ENCODE peak calls at places on chromosomes 7 and 10, in eight cellular contexts. J, N, E, S, X, A, H and B are unnamed samples.
A peak's percentile ranks its signal among the peaks of the same experiment; 100 is the strongest.

GRCh38 chr7:502296-502695 is 17.4 kb downstream of the PDGFA start:
- DNase-seq in X (no peak), H (no peak), S (no peak), J (no peak), N (no peak), A (no peak), E (no peak), B (no peak)

GRCh38 chr7:53596230-53596629 is 560.8 kb downstream of the POM121L12 start:
- DNase-seq in E (peak; percentile 24), A (no peak), S (peak; percentile 47), H (peak; percentile 52), J (peak; percentile 51), X (peak; percentile 37), N (no peak), B (no peak)

GRCh38 chr7:103751476-103751875 is 238.0 kb downstream of the RELN start:
- DNase-seq in S (no peak), X (no peak), H (no peak), N (no peak), A (no peak), E (no peak), J (peak; percentile 2), B (no peak)

GRCh38 chr10:44383749-44384600 is 922 bp downstream of the CXCL12 start:
- DNase-seq in E (peak; percentile 64), N (peak; percentile 79), J (peak; percentile 21), A (no peak), S (peak; percentile 63), H (no peak), X (peak; percentile 42), B (peak; percentile 65)

GRCh38 chr7:116464375-116464774 is 35.2 kb upstream of the CAV2 start:
- DNase-seq in N (no peak), J (no peak), A (no peak), S (no peak), E (no peak), H (no peak), X (no peak), B (no peak)

GRCh38 chr10:57786331-57786730 is 481.4 kb downstream of the IPMK start:
- DNase-seq in H (no peak), S (no peak), A (no peak), N (no peak), E (no peak), J (no peak), X (no peak), B (no peak)

GRCh38 chr10:111837985-111838384 is 345.6 kb downstream of the GPAM start:
- DNase-seq in J (no peak), A (no peak), S (peak; percentile 37), H (no peak), E (no peak), N (no peak), X (no peak), B (no peak)

GRCh38 chr7:2680792-2681490 is 7.1 kb upstream of the AMZ1 start:
- DNase-seq in A (peak; percentile 55), H (peak; percentile 65), E (peak; percentile 45), X (peak; percentile 87), J (peak; percentile 46), N (peak; percentile 88), S (peak; percentile 93), B (peak; percentile 85)

GRCh38 chr7:19752045-19752444 is 21.4 kb downstream of the TMEM196 start:
- DNase-seq in E (no peak), S (no peak), X (no peak), H (no peak), A (no peak), J (no peak), N (no peak), B (no peak)

GRCh38 chr7:3117488-3118228 is 74.0 kb upstream of the CARD11 start:
- DNase-seq in N (no peak), J (no peak), X (no peak), E (no peak), H (no peak), A (no peak), S (no peak), B (no peak)

GRCh38 chr10:60238408-60239100 is 151.1 kb downstream of the ANK3 start:
- DNase-seq in J (peak; percentile 24), S (peak; percentile 74), A (no peak), N (peak; percentile 49), E (peak; percentile 62), H (no peak), X (peak; percentile 42), B (peak; percentile 37)

GRCh38 chr7:8418627-8419245 is 14.7 kb upstream of the NXPH1 start:
- DNase-seq in A (peak; percentile 52), H (peak; percentile 56), J (peak; percentile 30), E (peak; percentile 49), X (peak; percentile 87), N (peak; percentile 73), S (peak; percentile 90), B (peak; percentile 86)

GRCh38 chr7:39971924-39972323 is 21.9 kb downstream of the CDK13 start:
- DNase-seq in N (no peak), H (no peak), J (no peak), A (no peak), X (no peak), E (no peak), S (no peak), B (no peak)

DNA sequence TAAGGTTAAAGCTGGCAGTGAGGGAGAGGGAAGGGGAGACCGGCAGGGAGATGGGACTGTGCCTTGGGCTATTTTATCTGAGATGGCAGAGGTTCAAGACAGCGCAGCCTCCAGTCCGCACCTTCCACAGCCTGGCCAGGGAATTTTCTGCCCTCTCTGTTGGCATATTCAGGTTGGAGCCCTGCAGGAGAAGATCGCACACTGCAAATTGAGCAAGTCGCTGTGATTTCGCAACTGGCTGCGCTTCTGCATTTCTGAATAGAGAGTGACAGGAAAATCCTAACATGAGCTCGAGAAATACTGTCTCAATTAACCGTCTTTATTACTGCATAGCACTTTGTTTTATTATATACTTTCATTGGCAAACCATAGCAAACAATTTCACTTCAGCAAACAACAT is 238.8 kb upstream of the GPR26 start:
- DNase-seq in A (peak; percentile 41), H (no peak), J (peak; percentile 48), N (peak; percentile 43), S (peak; percentile 27), E (no peak), X (peak; percentile 20), B (no peak)
- TF ChIP-seq EZH2 in A (no peak), H (no peak), J (no peak), N (no peak), S (no peak), E (no peak), X (no peak), B (no peak)

GRCh38 chr7:155259791-155260497 is 37.7 kb upstream of the INSIG1 start:
- DNase-seq in X (no peak), N (no peak), E (no peak), A (no peak), J (no peak), H (no peak), S (no peak), B (no peak)

GRCh38 chr7:155260498-155260872 is 37.2 kb upstream of the INSIG1 start:
- DNase-seq in A (no peak), J (no peak), S (no peak), E (no peak), N (no peak), X (no peak), H (no peak), B (no peak)

GRCh38 chr7:155263051-155263450 is 34.6 kb upstream of the INSIG1 start:
- DNase-seq in H (no peak), A (no peak), X (no peak), N (no peak), J (no peak), E (no peak), S (no peak), B (no peak)

GRCh38 chr7:155262010-155262409 is 35.7 kb upstream of the INSIG1 start:
- DNase-seq in N (no peak), E (no peak), H (no peak), X (no peak), S (no peak), A (no peak), J (no peak), B (no peak)

GRCh38 chr7:155261031-155261985 is 36.4 kb upstream of the INSIG1 start:
- DNase-seq in H (no peak), E (no peak), S (peak; percentile 8), X (no peak), J (no peak), N (no peak), A (no peak), B (no peak)
- TF ChIP-seq EZH2 in H (no peak), E (no peak), S (no peak), X (no peak), J (no peak), N (no peak), A (no peak), B (no peak)

DNA sequence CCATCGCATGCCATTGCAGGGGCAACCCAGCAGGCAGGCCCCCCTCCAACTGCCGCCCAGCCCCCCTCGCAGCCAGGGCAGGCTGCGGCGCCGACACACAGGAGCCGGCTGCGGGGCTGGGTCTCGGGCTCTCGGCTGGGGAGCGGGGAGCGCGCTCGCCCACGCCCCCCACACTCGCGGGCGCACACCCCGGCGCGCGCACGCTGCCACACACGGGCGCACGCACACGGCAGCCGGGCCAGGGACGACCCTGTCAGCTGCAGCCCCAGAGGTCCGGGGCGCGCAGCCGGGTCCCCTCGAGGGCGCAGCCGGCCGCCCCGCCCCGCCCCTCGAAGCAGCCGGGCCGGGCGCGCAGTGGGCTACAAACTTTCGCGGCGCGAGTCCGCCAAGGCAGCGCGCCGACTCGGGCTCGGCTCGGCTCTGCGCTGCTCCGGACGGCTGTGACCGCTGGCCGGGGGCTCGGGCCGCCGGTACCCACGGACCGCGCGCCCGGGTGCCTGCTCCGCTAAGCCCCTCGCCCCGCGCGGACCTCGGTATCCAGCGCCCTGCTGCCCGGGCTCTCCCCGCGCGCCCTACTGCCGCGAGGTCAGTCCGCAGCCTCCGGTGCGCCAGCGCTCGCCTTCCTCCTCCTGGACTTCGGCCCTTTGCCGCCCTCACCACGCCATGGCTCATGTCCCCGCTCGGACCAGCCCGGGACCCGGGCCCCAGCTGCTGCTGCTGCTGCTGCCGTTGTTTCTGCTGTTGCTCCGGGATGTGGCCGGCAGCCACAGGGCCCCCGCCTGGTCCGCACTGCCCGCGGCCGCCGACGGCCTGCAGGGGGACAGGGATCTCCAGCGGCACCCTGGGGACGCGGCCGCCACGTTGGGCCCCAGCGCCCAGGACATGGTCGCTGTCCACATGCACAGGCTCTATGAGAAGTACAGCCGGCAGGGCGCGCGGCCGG is at the start of gene GDF10:
- DNase-seq in E (peak; percentile 1), H (no peak), S (peak; percentile 66), N (peak; percentile 23), A (peak; percentile 7), X (peak; percentile 47), J (no peak), B (peak; percentile 68)
- TF ChIP-seq EZH2 in E (no peak), H (peak; percentile 45), S (peak; percentile 46), N (no peak), A (no peak), X (peak; percentile 18), J (peak; percentile 9), B (peak; percentile 43)

DNA sequence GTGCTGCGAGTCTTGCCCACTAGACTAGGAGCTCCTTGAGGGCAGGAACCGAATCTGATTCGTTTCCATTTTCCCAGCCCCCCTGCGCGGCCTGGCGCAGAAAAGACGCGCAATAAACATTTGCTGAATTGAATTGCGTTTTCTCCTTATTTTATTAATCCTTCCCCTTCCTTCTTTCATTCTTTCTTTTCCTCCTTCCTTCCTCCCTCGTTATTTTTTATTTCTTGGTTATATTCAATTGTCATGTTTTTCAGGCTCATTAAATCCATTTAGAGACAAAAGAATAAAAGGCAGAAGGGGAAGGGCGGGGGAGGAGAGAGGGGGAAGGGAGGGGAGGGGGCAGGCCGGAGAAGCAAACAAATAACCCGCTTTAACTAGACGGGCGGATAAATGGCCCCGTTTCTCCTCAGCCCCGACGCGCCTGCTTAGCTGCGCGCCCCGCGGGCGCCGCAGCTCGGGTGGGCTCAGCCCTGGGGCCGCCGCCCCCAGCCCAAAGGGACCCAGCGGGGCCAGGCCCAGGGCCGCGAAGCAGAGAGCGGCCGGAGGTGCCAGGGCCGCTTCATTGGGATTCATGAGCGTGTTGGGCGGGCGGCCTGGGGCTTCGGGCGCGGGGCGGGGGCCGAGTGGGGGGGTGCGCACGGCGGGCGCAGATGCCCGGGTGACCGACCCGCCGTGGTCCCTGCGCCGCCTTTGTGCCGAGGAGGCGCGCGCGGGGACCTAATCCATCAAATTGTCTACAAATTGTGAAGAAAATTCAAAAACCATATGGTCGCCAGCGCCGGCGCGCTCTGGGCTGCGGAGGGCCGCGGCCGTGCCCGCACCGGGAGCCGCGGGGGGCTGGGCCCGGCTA is 5.0 kb downstream of the LBX1 start:
- DNase-seq in E (no peak), J (no peak), S (peak; percentile 45), N (no peak), H (no peak), X (no peak), A (no peak), B (peak; percentile 42)
- TF ChIP-seq EZH2 in E (no peak), J (no peak), S (peak; percentile 91), N (no peak), H (no peak), X (peak; percentile 56), A (no peak), B (no peak)